ENCODE peak calls at places on chromosome 9, in seven cellular contexts. M is kidney epithelial cell, R is HCT116, X is cardiac fibroblast, V is GM13977, U is neural progenitor cell, N is Peyer's patch. L is an unnamed sample.

GRCh38 chr9:76116913-76117312 is 226.4 kb downstream of the PCSK5 start:
- DNase-seq in V (no peak), N (no peak), X (peak; percentile 29), M (no peak), U (no peak), R (no peak), L (no peak)

GRCh38 chr9:18059447-18059846 is 414.5 kb upstream of the ADAMTSL1 start:
- DNase-seq in V (no peak), U (no peak), R (no peak), M (no peak), N (no peak), X (no peak), L (no peak)

GRCh38 chr9:70514273-70514672 is 99.8 kb upstream of the KLF9 start:
- DNase-seq in U (no peak), X (no peak), M (no peak), N (no peak), R (no peak), V (no peak), L (no peak)

GRCh38 chr9:99075246-99075912 is 29.5 kb upstream of the TGFBR1 start:
- DNase-seq in X (peak; percentile 25), R (no peak), U (no peak), V (no peak), M (no peak), N (no peak), L (no peak)

GRCh38 chr9:70614786-70615565 is 200.5 kb upstream of the KLF9 start:
- DNase-seq in U (no peak), V (no peak), M (no peak), X (no peak), R (no peak), N (no peak), L (no peak)

GRCh38 chr9:101530076-101530711 is 3.5 kb upstream of the RNF20 start:
- DNase-seq in R (peak; percentile 75), X (peak; percentile 81), V (peak; percentile 61), N (peak; percentile 61), M (peak; percentile 12), U (peak; percentile 82), L (peak; percentile 71)

GRCh38 chr9:136107953-136108647 is 10.6 kb downstream of the TMEM250 start:
- DNase-seq in V (no peak), N (no peak), X (no peak), U (no peak), M (no peak), R (no peak), L (no peak)

GRCh38 chr9:103574056-103574455 is 520.1 kb upstream of the SMC2 start:
- DNase-seq in X (no peak), N (no peak), R (no peak), V (no peak), M (no peak), U (no peak), L (no peak)

GRCh38 chr9:114003756-114004155 is 74.3 kb downstream of the AMBP start:
- DNase-seq in X (peak; percentile 52), R (no peak), V (no peak), M (no peak), U (no peak), N (no peak), L (peak; percentile 8)

GRCh38 chr9:38362912-38363588 is 29.5 kb upstream of the ALDH1B1 start:
- DNase-seq in V (peak; percentile 68), R (peak; percentile 63), U (peak; percentile 69), M (peak; percentile 38), X (peak; percentile 86), N (no peak), L (no peak)

GRCh38 chr9:93630806-93631411 is 54.5 kb downstream of the PHF2 start:
- DNase-seq in V (no peak), M (no peak), X (no peak), N (no peak), U (no peak), R (no peak), L (no peak)

GRCh38 chr9:68817079-68817875 is 112.2 kb downstream of the PIP5K1B start:
- DNase-seq in M (no peak), V (no peak), U (no peak), N (no peak), R (no peak), X (no peak), L (no peak)

GRCh38 chr9:89746385-89747116 is 141.7 kb downstream of the GADD45G start:
- DNase-seq in V (no peak), N (no peak), M (no peak), U (no peak), X (peak; percentile 39), R (no peak), L (no peak)

GRCh38 chr9:91841591-91841990 is 108.4 kb downstream of the ROR2 start:
- DNase-seq in R (no peak), N (no peak), M (no peak), X (no peak), U (no peak), V (no peak), L (no peak)

GRCh38 chr9:110093871-110094270 is 114.1 kb downstream of the C9orf152 start:
- DNase-seq in N (no peak), M (no peak), U (no peak), V (no peak), R (no peak), X (no peak), L (no peak)

GRCh38 chr9:110095238-110095637 is 112.7 kb downstream of the C9orf152 start:
- DNase-seq in M (no peak), U (no peak), X (peak; percentile 70), R (no peak), N (no peak), V (no peak), L (no peak)

GRCh38 chr9:110093417-110093816 is 114.5 kb downstream of the C9orf152 start:
- DNase-seq in M (no peak), U (no peak), X (no peak), R (no peak), N (no peak), V (no peak), L (no peak)

GRCh38 chr9:110089681-110090370 is 118.1 kb downstream of the C9orf152 start:
- DNase-seq in V (no peak), R (no peak), U (no peak), N (no peak), X (no peak), M (no peak), L (no peak)

GRCh38 chr9:110092792-110093191 is 115.2 kb downstream of the C9orf152 start:
- DNase-seq in U (no peak), V (no peak), R (no peak), N (no peak), M (no peak), X (no peak), L (no peak)
- TF ChIP-seq CTCF in U (no peak), V (no peak), R (no peak), N (no peak), M (no peak), X (no peak), L (no peak)

GRCh38 chr9:459491-460444 is 245.1 kb downstream of the DOCK8 start:
- DNase-seq in R (no peak), V (no peak), M (no peak), N (no peak), U (no peak), X (no peak), L (no peak)
- TF ChIP-seq CTCF in R (no peak), V (no peak), M (no peak), N (no peak), U (no peak), X (no peak), L (no peak)

GRCh38 chr9:124480621-124480981 is 26.6 kb downstream of the NR5A1 start:
- DNase-seq in X (peak; percentile 10), R (peak; percentile 32), V (peak; percentile 85), N (no peak), M (no peak), U (peak; percentile 83), L (no peak)
- TF ChIP-seq CTCF in X (peak; percentile 57), R (peak; percentile 58), V (peak; percentile 54), N (peak; percentile 21), M (peak; percentile 66), U (peak; percentile 66), L (peak; percentile 21)

GRCh38 chr9:111375817-111376564 is 46.0 kb upstream of the OR2K2 start:
- DNase-seq in V (no peak), X (peak; percentile 11), R (no peak), M (no peak), N (no peak), U (no peak), L (no peak)
- TF ChIP-seq CTCF in V (no peak), X (no peak), R (no peak), M (no peak), N (no peak), U (no peak), L (no peak)

GRCh38 chr9:124220551-124221451 is 36.9 kb upstream of the NEK6 start:
- DNase-seq in U (no peak), V (no peak), N (no peak), X (peak; percentile 82), M (no peak), R (no peak), L (no peak)

GRCh38 chr9:124222109-124222508 is 35.6 kb upstream of the NEK6 start:
- DNase-seq in V (no peak), U (no peak), M (no peak), X (no peak), N (no peak), R (no peak), L (no peak)

GRCh38 chr9:124225945-124226344 is 31.8 kb upstream of the NEK6 start:
- DNase-seq in N (no peak), X (no peak), R (no peak), V (no peak), U (no peak), M (no peak), L (no peak)

GRCh38 chr9:124221685-124222084 is 36.1 kb upstream of the NEK6 start:
- DNase-seq in X (no peak), V (no peak), U (no peak), N (no peak), R (no peak), M (no peak), L (peak; percentile 61)

GRCh38 chr9:124222918-124223720 is 34.6 kb upstream of the NEK6 start:
- DNase-seq in V (no peak), N (no peak), U (no peak), R (no peak), X (peak; percentile 77), M (no peak), L (peak; percentile 92)
- TF ChIP-seq CTCF in V (no peak), N (no peak), U (no peak), R (no peak), X (no peak), M (no peak), L (no peak)

DNA sequence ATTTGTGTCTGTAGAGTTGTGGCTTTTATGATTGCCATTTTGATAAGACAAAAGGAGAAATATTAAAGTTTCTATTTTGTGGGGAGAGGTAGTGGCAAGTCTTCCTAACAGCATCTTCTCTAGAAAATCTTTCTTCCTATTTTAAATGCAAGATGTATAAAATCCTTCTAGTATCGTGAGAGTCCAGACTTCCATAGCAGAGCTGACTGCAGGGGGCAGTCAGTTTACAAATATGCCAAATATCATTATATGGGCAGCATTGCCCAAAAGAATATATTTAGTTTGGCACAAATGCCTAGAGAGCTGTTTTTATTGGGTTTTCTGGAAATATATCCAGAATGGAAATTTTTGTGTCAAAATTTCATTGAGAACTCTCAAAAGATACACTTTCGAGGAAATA is 82.1 kb upstream of the ALDH1A1 start:
- DNase-seq in R (no peak), V (no peak), U (no peak), X (peak; percentile 18), N (no peak), M (no peak), L (no peak)
- TF ChIP-seq CTCF in R (peak; percentile 14), V (no peak), U (no peak), X (no peak), N (no peak), M (no peak), L (no peak)

L was measured in CD14-positive monocyte.